ENCODE peak calls at places on chromosomes 5 and 9, in four cellular contexts. E is heart left ventricle, B is colonic mucosa, H is transverse colon. Z is an unnamed sample.

GRCh38 chr9:135163023-135163780 is 75.7 kb downstream of the OLFM1 start:
- DNase-seq in E (no peak), B (no peak), H (no peak), Z (no peak)

GRCh38 chr5:56496581-56497063 is 263.5 kb upstream of the ANKRD55 start:
- DNase-seq in E (no peak), B (no peak), H (no peak), Z (no peak)

GRCh38 chr9:125538092-125538473 is 168.9 kb downstream of the MAPKAP1 start:
- DNase-seq in E (no peak), B (peak; percentile 79), H (peak; percentile 60), Z (peak; percentile 90)

GRCh38 chr5:138369249-138369648 is 16.8 kb downstream of the KDM3B start:
- DNase-seq in E (no peak), B (no peak), H (no peak), Z (no peak)

GRCh38 chr5:39755986-39756385 is 331.2 kb upstream of the DAB2 start:
- DNase-seq in E (peak; percentile 29), B (no peak), H (no peak), Z (no peak)

GRCh38 chr5:154369682-154370081 is 76.1 kb upstream of the SAP30L start:
- DNase-seq in E (no peak), B (no peak), H (no peak), Z (no peak)

GRCh38 chr5:178249191-178249989 is 16.8 kb upstream of the PHYKPL start:
- DNase-seq in E (no peak), B (no peak), H (no peak), Z (no peak)

GRCh38 chr5:106757672-106758071 is 913.1 kb downstream of the EFNA5 start:
- DNase-seq in E (no peak), B (no peak), H (no peak), Z (no peak)

GRCh38 chr5:57215629-57216195 is 41.9 kb downstream of the GPBP1 start:
- DNase-seq in E (no peak), B (no peak), H (no peak), Z (no peak)

GRCh38 chr5:124701873-124702272 is 44.6 kb downstream of the ZNF608 start:
- DNase-seq in E (no peak), B (no peak), H (no peak), Z (no peak)

DNA sequence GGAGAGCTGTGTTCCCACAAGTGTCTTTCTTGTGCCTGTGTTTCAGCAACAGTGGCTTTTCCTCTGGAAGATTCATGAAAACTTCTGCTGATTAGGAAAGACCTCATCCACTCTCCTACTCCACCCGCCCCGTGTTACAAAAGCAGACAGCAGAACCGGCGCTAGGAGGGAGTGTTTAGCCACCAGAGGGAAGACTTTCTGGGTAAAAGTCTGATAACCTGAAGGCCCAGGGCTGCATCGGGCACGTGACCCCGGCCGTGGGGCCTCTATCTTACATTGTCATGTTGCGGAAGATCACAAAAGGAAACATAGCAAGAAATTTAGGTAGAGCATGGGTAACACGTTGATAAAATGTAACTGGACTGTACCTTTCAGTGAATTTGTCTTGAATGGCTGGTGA is 32.0 kb upstream of the DMRT2 start:
- DNase-seq in E (no peak), B (peak; percentile 40), H (peak; percentile 41), Z (no peak)
- TF ChIP-seq CTCF in E (peak; percentile 21), B (peak; percentile 30), H (peak; percentile 55), Z (peak; percentile 49)

GRCh38 chr9:118000581-118000980 is 296.4 kb downstream of the TLR4 start:
- DNase-seq in E (no peak), B (no peak), H (no peak), Z (no peak)
- H3K4me3 ChIP-seq in E (no peak overlapping the region), B (no peak overlapping the region), H (no peak overlapping the region), Z (no peak overlapping the region)

GRCh38 chr9:94065535-94065961 is 18.7 kb upstream of the PTPDC1 start:
- DNase-seq in E (peak; percentile 70), B (peak; percentile 83), H (peak; percentile 80), Z (peak; percentile 56)
- TF ChIP-seq CTCF in E (peak; percentile 85), B (peak; percentile 86), H (peak; percentile 83), Z (peak; percentile 79)

DNA sequence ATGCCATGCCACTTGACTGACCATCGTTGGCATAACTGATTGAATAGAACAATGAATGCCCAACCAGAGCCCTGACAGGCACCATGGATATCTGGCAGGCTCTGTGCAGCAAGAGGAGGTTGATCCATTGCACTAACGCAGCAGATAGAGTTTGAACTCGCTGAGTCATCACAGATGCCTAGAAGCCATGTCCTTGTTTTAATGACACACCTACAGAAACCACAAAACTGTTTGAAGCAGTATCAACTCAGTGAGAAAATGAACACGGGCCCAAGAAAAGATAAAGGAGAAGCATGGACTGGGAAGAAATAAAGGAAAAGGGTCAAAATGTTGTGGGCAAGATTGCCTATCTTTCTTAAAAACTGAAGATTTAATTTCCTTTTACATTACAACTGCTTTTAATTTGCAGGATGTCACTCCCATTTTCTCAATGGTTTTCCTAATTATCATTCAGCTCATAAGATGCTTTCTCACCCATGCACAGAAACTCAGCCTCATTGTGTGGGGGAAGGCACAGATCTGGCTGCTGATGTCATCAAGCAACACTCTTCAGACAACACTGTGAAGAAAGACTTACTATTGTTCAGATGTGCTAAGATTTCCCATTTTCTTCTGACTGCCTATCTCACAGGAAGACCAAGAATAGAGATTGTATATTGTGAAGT is 129.0 kb downstream of the PIK3R1 start:
- DNase-seq in E (no peak), B (no peak), H (no peak), Z (no peak)
- H3K4me3 ChIP-seq in E (no peak overlapping the region), B (no peak overlapping the region), H (no peak overlapping the region), Z (no peak overlapping the region)